ENCODE peak calls at places on chromosome 21, in seven cellular contexts. M is Calu3, O is neural crest cell, I is brain microvascular endothelial cell, L is SK-N-SH, C is nephron progenitor cell, B is PC-9. K is an unnamed sample.

GRCh38 chr21:43991447-43991991 is 20.6 kb upstream of the TRAPPC10 start:
- DNase-seq in M (no peak), L (no peak), B (no peak), O (no peak), I (no peak), C (no peak), K (no peak)

GRCh38 chr21:34762761-34763160 is 94.0 kb downstream of the CLIC6 start:
- DNase-seq in O (no peak), I (no peak), C (no peak), L (no peak), M (no peak), B (no peak), K (no peak)

GRCh38 chr21:38468989-38469388 is 29.3 kb downstream of the ERG start:
- DNase-seq in I (no peak), O (no peak), C (no peak), M (no peak), B (no peak), L (no peak), K (no peak)

GRCh38 chr21:16709866-16710550 is 802.8 kb upstream of the CXADR start:
- DNase-seq in L (no peak), O (no peak), B (no peak), M (no peak), I (peak), C (no peak), K (no peak)

GRCh38 chr21:34808569-34809204 is 139.9 kb downstream of the CLIC6 start:
- DNase-seq in C (no peak), O (no peak), L (no peak), M (no peak), B (no peak), I (peak), K (no peak)

GRCh38 chr21:33255404-33255803 is 10.8 kb upstream of the IL10RB start:
- DNase-seq in O (no peak), I (no peak), C (no peak), M (no peak), L (no peak), B (no peak), K (no peak)

GRCh38 chr21:25485914-25486313 is 121.4 kb downstream of the MRPL39 start:
- DNase-seq in M (no peak), B (no peak), O (no peak), I (no peak), C (no peak), L (no peak), K (no peak)

GRCh38 chr21:26614251-26614650 is 41.2 kb upstream of the CYYR1 start:
- DNase-seq in M (no peak), I (no peak), L (no peak), B (no peak), C (no peak), O (no peak), K (no peak)

GRCh38 chr21:34846601-34847112 is 177.9 kb downstream of the CLIC6 start:
- DNase-seq in M (peak), C (peak), L (no peak), I (peak), O (no peak), B (peak), K (no peak)

GRCh38 chr21:33299181-33299752 is 25.5 kb upstream of the IFNAR1 start:
- DNase-seq in I (no peak), B (peak), M (peak), O (no peak), C (no peak), L (no peak), K (no peak)

GRCh38 chr21:14486869-14487268 is 59.2 kb downstream of the SAMSN1 start:
- DNase-seq in C (no peak), L (no peak), M (no peak), O (no peak), I (no peak), B (no peak), K (no peak)

GRCh38 chr21:26756491-26757159 is 88.6 kb downstream of the ADAMTS1 start:
- DNase-seq in I (peak), O (no peak), L (no peak), B (no peak), M (no peak), C (no peak), K (no peak)

GRCh38 chr21:45560106-45561021 is 18.1 kb upstream of the SLC19A1 start:
- DNase-seq in I (no peak), B (no peak), M (no peak), C (no peak), O (no peak), L (no peak), K (no peak)

GRCh38 chr21:21247441-21247840 is 249.2 kb downstream of the NCAM2 start:
- DNase-seq in C (no peak), L (no peak), M (no peak), I (no peak), B (no peak), O (no peak), K (no peak)

GRCh38 chr21:43277481-43278351 is 108.9 kb downstream of the CRYAA start:
- DNase-seq in O (no peak), C (no peak), M (no peak), L (no peak), B (no peak), I (no peak), K (no peak)

GRCh38 chr21:45511007-45511406 is 31.2 kb downstream of the SLC19A1 start:
- DNase-seq in L (no peak), O (no peak), I (no peak), C (no peak), M (no peak), B (no peak), K (peak)

GRCh38 chr21:38662224-38662568 is 143.5 kb upstream of the ETS2 start:
- DNase-seq in M (no peak), L (no peak), B (no peak), I (no peak), O (no peak), C (no peak), K (no peak)

GRCh38 chr21:19507682-19508260 is 1104.2 kb upstream of the TMPRSS15 start:
- DNase-seq in L (peak), C (no peak), M (no peak), B (no peak), I (no peak), O (no peak), K (no peak)

GRCh38 chr21:17519208-17519738 is 6.4 kb downstream of the CXADR start:
- DNase-seq in L (no peak), O (no peak), M (no peak), I (no peak), B (no peak), C (no peak), K (no peak)

GRCh38 chr21:38639782-38640750 is 141.8 kb upstream of the ERG start:
- DNase-seq in L (no peak), M (no peak), O (no peak), C (no peak), B (no peak), I (no peak), K (no peak)

GRCh38 chr21:24076179-24076578 is 1531.1 kb downstream of the MRPL39 start:
- DNase-seq in M (no peak), L (no peak), I (no peak), O (no peak), B (no peak), C (no peak), K (no peak)

GRCh38 chr21:44326272-44326647 is 12.9 kb downstream of the CFAP410 start:
- DNase-seq in B (no peak), C (no peak), O (no peak), M (no peak), I (no peak), L (no peak), K (no peak)

GRCh38 chr21:26041441-26042180 is 129.0 kb downstream of the APP start:
- DNase-seq in L (peak), B (no peak), O (no peak), C (no peak), I (peak), M (no peak), K (no peak)

GRCh38 chr21:14686466-14687276 is 140.6 kb upstream of the SAMSN1 start:
- DNase-seq in L (no peak), C (no peak), B (no peak), M (no peak), I (no peak), O (no peak), K (no peak)

GRCh38 chr21:25342811-25343210 is 264.5 kb downstream of the MRPL39 start:
- DNase-seq in M (no peak), B (no peak), O (no peak), L (no peak), C (no peak), I (no peak), K (no peak)

GRCh38 chr21:45993210-45994085 is 11.9 kb downstream of the COL6A1 start:
- DNase-seq in M (no peak), L (no peak), O (no peak), B (no peak), C (peak), I (no peak), K (peak)

GRCh38 chr21:23853796-23854379 is 1753.4 kb downstream of the MRPL39 start:
- DNase-seq in O (no peak), B (no peak), M (peak), L (peak), I (peak), C (no peak), K (no peak)

GRCh38 chr21:42925114-42925907 is at the start of gene ERVH48-1:
- DNase-seq in O (no peak), C (no peak), M (no peak), B (no peak), L (no peak), I (no peak), K (no peak)

GRCh38 chr21:27464643-27465042 is 497.8 kb upstream of the ADAMTS5 start:
- DNase-seq in L (no peak), M (no peak), B (no peak), C (no peak), I (no peak), O (no peak), K (no peak)

GRCh38 chr21:41161428-41161827 is 6.5 kb upstream of the BACE2 start:
- DNase-seq in L (no peak), C (no peak), O (no peak), B (no peak), M (no peak), I (no peak), K (no peak)

GRCh38 chr21:41156128-41156527 is 11.8 kb upstream of the BACE2 start:
- DNase-seq in B (no peak), O (no peak), L (no peak), I (no peak), C (no peak), M (no peak), K (no peak)

GRCh38 chr21:41162111-41162510 is 5.8 kb upstream of the BACE2 start:
- DNase-seq in L (no peak), C (no peak), B (no peak), I (no peak), M (no peak), O (no peak), K (no peak)

GRCh38 chr21:41163086-41163485 is 4.9 kb upstream of the BACE2 start:
- DNase-seq in O (no peak), M (no peak), L (no peak), C (no peak), B (no peak), I (no peak), K (no peak)

GRCh38 chr21:41160036-41160435 is 7.9 kb upstream of the BACE2 start:
- DNase-seq in I (no peak), M (no peak), C (no peak), O (no peak), B (no peak), L (no peak), K (no peak)
- TF ChIP-seq CTCF in I (no peak), M (no peak), C (no peak), O (no peak), B (no peak), L (no peak), K (no peak)

GRCh38 chr21:37074546-37074945 is 1.5 kb downstream of the TTC3 start:
- DNase-seq in M (no peak), L (no peak), C (no peak), B (no peak), O (no peak), I (no peak), K (no peak)

GRCh38 chr21:37072239-37072987 is 458 bp downstream of the PIGP start:
- DNase-seq in I (peak), O (no peak), L (no peak), C (peak), B (no peak), M (peak), K (peak)

GRCh38 chr21:37074195-37074510 is 1.1 kb downstream of the TTC3 start:
- DNase-seq in L (peak), C (peak), M (no peak), O (no peak), B (no peak), I (no peak), K (no peak)

GRCh38 chr21:37072988-37073416 is at the start of the genes PIGP and TTC3:
- DNase-seq in B (peak), O (peak), L (peak), C (peak), I (peak), M (peak), K (peak)

GRCh38 chr21:37073417-37074194 is 552 bp downstream of the TTC3 start:
- DNase-seq in I (peak), O (no peak), C (peak), L (peak), M (peak), B (no peak), K (peak)
- TF ChIP-seq CTCF in I (no peak), O (no peak), C (no peak), L (peak), M (no peak), B (no peak), K (no peak)

GRCh38 chr21:29640233-29640554 is 299.6 kb downstream of the GRIK1 start:
- DNase-seq in B (no peak), M (no peak), C (no peak), I (no peak), L (no peak), O (no peak), K (no peak)

GRCh38 chr21:29641001-29641634 is 298.7 kb downstream of the GRIK1 start:
- DNase-seq in C (no peak), I (no peak), O (no peak), L (no peak), M (no peak), B (no peak), K (no peak)

GRCh38 chr21:29642551-29643245 is 297.1 kb downstream of the GRIK1 start:
- DNase-seq in B (no peak), O (no peak), I (no peak), L (no peak), M (no peak), C (no peak), K (no peak)

GRCh38 chr21:29643289-29643688 is 296.5 kb downstream of the GRIK1 start:
- DNase-seq in O (no peak), I (no peak), C (no peak), M (no peak), B (no peak), L (no peak), K (no peak)

GRCh38 chr21:29641635-29642550 is 297.9 kb downstream of the GRIK1 start:
- DNase-seq in I (no peak), B (no peak), C (no peak), M (no peak), L (no peak), O (no peak), K (no peak)
- TF ChIP-seq CTCF in I (no peak), B (no peak), C (no peak), M (no peak), L (no peak), O (no peak), K (no peak)

GRCh38 chr21:31570824-31571425 is 88.6 kb upstream of the SOD1 start:
- DNase-seq in L (no peak), M (no peak), C (no peak), B (no peak), I (no peak), O (no peak), K (no peak)

GRCh38 chr21:31564439-31564838 is 95.1 kb upstream of the SOD1 start:
- DNase-seq in C (no peak), I (peak), O (no peak), B (no peak), L (no peak), M (no peak), K (no peak)

GRCh38 chr21:31560479-31560878 is 99.0 kb upstream of the SOD1 start:
- DNase-seq in L (no peak), B (no peak), O (no peak), M (no peak), C (no peak), I (no peak), K (no peak)

GRCh38 chr21:31566611-31567010 is 92.9 kb upstream of the SOD1 start:
- DNase-seq in B (no peak), O (no peak), I (no peak), C (no peak), L (no peak), M (no peak), K (no peak)

DNA sequence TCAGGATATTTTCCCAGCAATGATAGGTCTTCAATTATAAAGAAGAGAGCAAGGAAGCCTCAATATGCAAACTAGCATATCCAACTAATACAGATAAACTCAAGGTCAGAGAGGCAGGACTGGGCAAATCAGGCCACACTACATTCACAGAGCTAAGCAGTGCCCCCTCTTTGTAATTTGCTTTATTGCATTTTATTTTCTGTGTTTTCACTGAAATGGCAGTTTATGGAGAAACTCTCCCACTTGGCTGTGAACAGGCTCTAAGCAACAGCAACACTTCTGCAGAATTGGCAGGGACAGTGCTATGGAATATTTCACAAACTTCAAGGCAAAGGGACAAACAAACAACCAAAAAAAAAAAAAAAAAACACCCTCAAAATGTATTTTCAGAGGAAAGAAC is 93.4 kb upstream of the SOD1 start:
- DNase-seq in O (no peak), I (no peak), B (no peak), M (no peak), L (no peak), C (no peak), K (no peak)
- TF ChIP-seq CTCF in O (peak), I (peak), B (no peak), M (no peak), L (peak), C (no peak), K (no peak)

DNA sequence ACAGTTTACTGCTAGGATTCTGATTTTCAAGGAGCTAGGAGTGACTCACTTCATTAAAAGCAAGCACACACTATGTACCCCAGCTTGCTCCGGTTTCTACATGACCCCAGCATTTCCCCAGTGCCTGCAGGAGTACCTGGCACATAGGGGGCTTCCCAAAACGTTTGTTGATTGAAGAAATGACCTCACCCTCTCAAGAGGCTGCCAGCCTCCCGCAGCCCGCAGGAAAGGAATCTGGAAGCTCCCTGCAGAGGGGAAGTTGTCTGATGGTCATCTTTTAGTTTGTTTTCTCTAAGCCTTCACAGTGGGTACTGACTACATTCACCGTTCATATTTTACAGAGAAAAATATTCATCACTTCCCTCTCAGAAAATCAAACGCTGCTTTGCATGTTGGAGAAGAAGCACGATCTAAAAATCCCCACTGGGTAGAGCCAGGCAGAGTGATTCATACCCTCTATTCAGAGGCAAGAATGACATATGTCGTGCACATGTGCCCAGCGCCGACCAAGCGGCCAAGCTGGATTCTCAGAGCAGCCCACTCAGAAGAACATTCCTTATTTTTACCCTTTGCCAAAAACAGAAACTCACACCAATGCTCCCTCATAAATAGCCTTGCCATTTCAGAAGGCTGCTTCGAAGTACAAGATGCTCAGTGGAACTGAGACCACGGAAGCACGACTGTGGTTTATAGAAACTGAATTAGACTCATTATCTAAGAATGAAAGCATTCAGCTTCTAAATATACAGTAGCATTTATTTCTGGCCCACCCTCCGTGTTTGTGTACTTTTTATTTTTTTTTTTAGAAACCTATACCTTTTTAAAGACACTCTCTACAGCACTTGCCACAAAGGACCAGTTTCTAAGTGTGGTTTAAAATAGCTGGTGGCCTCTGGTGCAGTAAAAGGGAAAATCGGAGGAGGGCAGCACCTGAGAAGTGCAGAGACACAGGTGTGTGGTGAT is 143.2 kb downstream of the MIS18A start:
- DNase-seq in B (no peak), C (no peak), I (peak), L (peak), O (no peak), M (no peak), K (no peak)
- TF ChIP-seq CTCF in B (no peak), C (no peak), I (no peak), L (no peak), O (no peak), M (no peak), K (no peak)

K was measured in glutamatergic neuron.